ENCODE peak calls at places on chromosomes 3 and 15, in five cellular contexts. A is GM06990, K is astrocyte of the cerebellum, D is esophagus squamous epithelium, N is heart right ventricle. F is an unnamed sample.

GRCh38 chr15:98433302-98433701 is 215.0 kb upstream of the IGF1R start:
- DNase-seq in N (no peak), K (peak; percentile 44), A (no peak), D (no peak), F (no peak)

GRCh38 chr3:11600501-11601282 is 43.0 kb downstream of the VGLL4 start:
- DNase-seq in N (peak; percentile 56), A (no peak), K (peak; percentile 98), D (no peak), F (peak; percentile 99)

GRCh38 chr15:88604381-88604951 is 16.7 kb upstream of the AEN start:
- DNase-seq in K (no peak), A (no peak), D (no peak), N (no peak), F (no peak)

GRCh38 chr3:32200490-32200889 is 38.0 kb upstream of the CMTM8 start:
- DNase-seq in D (no peak), K (no peak), A (no peak), N (peak; percentile 63), F (no peak)

GRCh38 chr3:40504636-40505430 is 1.0 kb upstream of the ZNF620 start:
- DNase-seq in K (peak; percentile 66), D (no peak), A (no peak), N (no peak), F (peak; percentile 92)

GRCh38 chr3:160928183-160928718 is 172.2 kb downstream of the PPM1L start:
- DNase-seq in K (no peak), N (no peak), A (no peak), D (no peak), F (no peak)

GRCh38 chr15:69298697-69299441 is at the start of gene PAQR5:
- DNase-seq in A (no peak), K (no peak), D (no peak), N (peak; percentile 40), F (no peak)

GRCh38 chr15:48170981-48171380 is 7.1 kb downstream of the MYEF2 start:
- DNase-seq in K (no peak), N (no peak), A (no peak), D (no peak), F (no peak)

GRCh38 chr3:83890763-83891135 is 1068.0 kb upstream of the CADM2 start:
- DNase-seq in K (no peak), A (no peak), D (no peak), N (no peak), F (no peak)

GRCh38 chr15:41512512-41513281 is 930 bp downstream of the LTK start:
- DNase-seq in A (peak; percentile 63), K (no peak), D (no peak), N (peak; percentile 31), F (no peak)

GRCh38 chr3:192367616-192368015 is 359.7 kb downstream of the FGF12 start:
- DNase-seq in N (no peak), K (no peak), D (no peak), A (no peak), F (no peak)

GRCh38 chr3:127210654-127210943 is 17.7 kb downstream of the PRR23E start:
- DNase-seq in K (no peak), N (no peak), A (no peak), D (no peak), F (no peak)

GRCh38 chr3:38960953-38961622 is 90.7 kb downstream of the SCN11A start:
- DNase-seq in D (no peak), A (no peak), N (no peak), K (peak; percentile 8), F (no peak)

GRCh38 chr3:71402872-71403271 is 180.7 kb downstream of the FOXP1 start:
- DNase-seq in N (no peak), A (no peak), K (no peak), D (no peak), F (no peak)

GRCh38 chr3:71399478-71399877 is 184.1 kb downstream of the FOXP1 start:
- DNase-seq in N (no peak), A (no peak), K (no peak), D (no peak), F (no peak)

GRCh38 chr3:71402280-71402679 is 181.2 kb downstream of the FOXP1 start:
- DNase-seq in N (no peak), A (no peak), K (no peak), D (no peak), F (no peak)

GRCh38 chr3:71401695-71402231 is 181.8 kb downstream of the FOXP1 start:
- DNase-seq in N (no peak), A (no peak), K (no peak), D (no peak), F (no peak)

GRCh38 chr3:71400986-71401451 is 182.5 kb downstream of the FOXP1 start:
- DNase-seq in K (no peak), A (no peak), D (no peak), N (no peak), F (no peak)
- H3K4me3 ChIP-seq in K (no peak overlapping the region), A (no peak overlapping the region), D (no peak overlapping the region), N (no peak overlapping the region), F (no peak overlapping the region)

DNA sequence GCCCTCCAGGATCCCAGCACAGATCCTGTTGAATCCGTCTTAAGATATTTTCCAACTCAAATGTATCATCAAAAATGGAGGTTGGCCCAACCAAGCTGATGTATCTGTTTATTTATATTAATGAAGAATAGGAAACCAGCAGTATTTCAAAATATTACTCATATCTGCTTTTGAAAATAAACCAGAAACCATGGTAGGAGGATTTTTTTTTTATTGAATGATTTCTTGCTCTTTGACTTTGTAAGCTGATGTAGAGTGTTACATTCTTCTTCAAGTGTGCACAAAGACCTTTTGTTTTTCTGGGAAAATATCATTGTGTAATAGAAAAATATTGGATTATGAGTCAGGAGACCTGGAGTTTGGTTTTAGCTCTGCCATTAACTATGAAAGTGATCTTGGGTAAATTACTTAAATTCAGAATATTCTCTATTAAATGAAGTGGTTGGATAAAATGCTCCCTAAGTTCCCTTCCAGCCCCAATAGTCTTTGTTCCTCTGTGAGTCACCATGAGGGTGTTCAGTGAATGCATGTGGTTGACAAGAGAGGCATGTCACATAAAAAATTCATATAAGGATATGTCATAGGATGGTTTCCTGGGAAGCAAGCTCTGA is 221.3 kb upstream of the GAP43 start:
- DNase-seq in A (no peak), N (no peak), D (no peak), K (peak; percentile 46), F (no peak)
- H3K4me3 ChIP-seq in A (no peak overlapping the region), N (no peak overlapping the region), D (no peak overlapping the region), K (no peak overlapping the region), F (no peak overlapping the region)

GRCh38 chr3:14847613-14848541 is 29.1 kb downstream of the FGD5 start:
- DNase-seq in K (no peak), A (peak; percentile 26), N (peak; percentile 74), D (no peak), F (no peak)
- H3K4me3 ChIP-seq in K (no peak overlapping the region), A (no peak overlapping the region), N (no peak overlapping the region), D (no peak overlapping the region), F (no peak overlapping the region)

GRCh38 chr3:190027116-190027515 is 93.6 kb downstream of the P3H2 start:
- DNase-seq in A (no peak), K (no peak), D (no peak), N (no peak), F (no peak)
- H3K4me3 ChIP-seq in A (no peak overlapping the region), K (no peak overlapping the region), D (no peak overlapping the region), N (no peak overlapping the region), F (no peak overlapping the region)

GRCh38 chr3:63867225-63867624 is 3.6 kb downstream of the ATXN7 start:
- DNase-seq in D (no peak), K (no peak), N (no peak), A (no peak), F (no peak)
- H3K4me3 ChIP-seq in D (no peak overlapping the region), K (no peak overlapping the region), N (no peak overlapping the region), A (no peak overlapping the region), F (no peak overlapping the region)

DNA sequence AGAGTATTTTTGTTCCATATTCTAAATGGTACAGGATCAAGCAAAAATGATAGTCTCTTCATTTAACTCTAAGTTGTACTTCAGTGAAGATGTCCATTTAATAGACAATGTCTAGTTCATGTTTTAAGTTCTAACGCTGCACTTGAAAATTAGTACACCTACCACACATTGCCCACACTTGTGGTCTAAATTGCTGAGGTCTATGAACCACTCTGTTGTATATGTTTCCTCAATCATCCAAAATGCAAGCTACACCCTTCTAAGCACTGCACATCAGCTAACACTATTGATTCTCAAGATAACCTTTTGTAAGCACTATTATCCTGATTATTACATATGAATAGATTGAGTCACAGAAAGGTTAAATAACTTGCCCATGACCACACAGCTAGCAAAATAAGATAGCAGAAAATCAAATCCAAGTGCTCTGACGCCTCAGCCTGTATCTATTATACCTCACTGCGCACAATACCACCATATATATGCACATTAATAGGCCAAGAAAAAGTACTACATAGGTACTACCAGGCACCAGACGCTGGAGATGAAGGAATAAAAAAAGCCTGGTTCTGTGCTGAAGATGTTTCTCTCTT is 6.4 kb downstream of the GOLIM4 start:
- DNase-seq in D (no peak), N (no peak), A (no peak), K (no peak), F (no peak)
- H3K4me3 ChIP-seq in D (no peak overlapping the region), N (no peak overlapping the region), A (no peak overlapping the region), K (no peak overlapping the region), F (no peak overlapping the region)

DNA sequence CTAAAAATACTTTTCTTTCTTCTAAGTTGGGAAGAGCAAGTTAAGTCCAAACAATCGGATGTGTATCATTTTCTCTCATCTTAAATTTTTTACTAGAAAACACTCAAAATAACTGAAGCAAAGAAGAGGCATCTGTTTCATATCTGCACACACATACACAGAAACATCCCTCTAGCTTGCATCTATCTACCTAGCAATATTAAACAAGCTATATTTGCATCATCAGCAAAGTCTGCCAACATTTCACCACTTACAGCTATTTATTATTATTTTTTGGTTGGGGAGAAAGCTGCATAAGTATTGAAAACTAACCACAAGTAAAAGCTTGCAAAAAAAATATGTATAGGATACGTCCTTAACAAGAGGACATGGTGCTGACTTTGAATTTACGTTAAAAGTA is 1.9 kb downstream of the GOLIM4 start:
- DNase-seq in A (no peak), D (no peak), K (no peak), N (no peak), F (no peak)
- H3K4me3 ChIP-seq in A (peak overlapping the region; percentile 90), D (peak overlapping the region; percentile 78), K (peak overlapping the region; percentile 91), N (peak overlapping the region; percentile 74), F (peak overlapping the region; percentile 85)

F was measured in kidney epithelial cell.